ENCODE peak calls at places on chromosomes 2 and 18, in ten cellular contexts. K, Q, F, D, E, N, T, X, O and A are unnamed samples.

GRCh38 chr18:457120-457519 is 43.4 kb downstream of the COLEC12 start:
- DNase-seq in X (peak; percentile 73), Q (no peak), T (no peak), D (no peak), O (peak; percentile 80), N (no peak), E (peak; percentile 70), K (no peak), F (peak; percentile 95), A (no peak)

GRCh38 chr2:102520009-102520408 is 47.0 kb downstream of the SLC9A4 start:
- DNase-seq in N (peak; percentile 61), X (no peak), K (no peak), F (peak; percentile 43), D (no peak), O (no peak), T (no peak), Q (peak; percentile 27), E (peak; percentile 17), A (no peak)

GRCh38 chr2:200177971-200178911 is 128.3 kb upstream of the SPATS2L start:
- DNase-seq in O (peak; percentile 66), F (no peak), E (peak; percentile 71), Q (no peak), N (peak; percentile 7), D (no peak), X (no peak), K (no peak), T (no peak), A (no peak)

GRCh38 chr2:104850322-104851184 is 3.4 kb upstream of the POU3F3 start:
- DNase-seq in E (no peak), F (no peak), N (no peak), X (no peak), K (no peak), Q (no peak), O (no peak), D (no peak), T (no peak), A (no peak)

GRCh38 chr2:240300840-240301239 is 134.6 kb upstream of the GPC1 start:
- DNase-seq in O (no peak), T (peak; percentile 52), X (no peak), N (no peak), D (no peak), E (no peak), F (no peak), Q (no peak), K (no peak), A (no peak)

GRCh38 chr2:102940684-102941083 is 178.9 kb downstream of the TMEM182 start:
- DNase-seq in T (no peak), E (no peak), N (no peak), Q (no peak), F (no peak), K (no peak), X (no peak), O (no peak), D (no peak), A (no peak)

GRCh38 chr2:41763091-41763490 is 284.7 kb upstream of the PKDCC start:
- DNase-seq in T (no peak), O (no peak), X (no peak), E (no peak), Q (no peak), N (no peak), D (no peak), F (no peak), K (no peak), A (no peak)

GRCh38 chr2:105895995-105896764 is 151.5 kb downstream of the NCK2 start:
- DNase-seq in T (no peak), D (no peak), X (no peak), Q (no peak), N (no peak), K (no peak), O (no peak), F (no peak), E (no peak), A (no peak)

GRCh38 chr18:55351220-55351619 is 236.8 kb downstream of the TCF4 start:
- DNase-seq in Q (no peak), D (no peak), O (no peak), N (no peak), F (no peak), T (no peak), X (no peak), K (no peak), E (peak; percentile 52), A (no peak)

GRCh38 chr2:197179744-197180498 is 130.7 kb downstream of the ANKRD44 start:
- DNase-seq in Q (no peak), T (no peak), X (peak; percentile 80), D (no peak), N (peak; percentile 11), K (no peak), E (peak; percentile 92), O (peak; percentile 73), F (peak; percentile 63), A (no peak)

GRCh38 chr2:204718607-204719006 is 173.3 kb downstream of the PARD3B start:
- DNase-seq in N (no peak), K (no peak), Q (no peak), D (no peak), E (no peak), X (no peak), T (no peak), F (no peak), O (no peak), A (no peak)

GRCh38 chr2:239253264-239253663 is 147.6 kb downstream of the HDAC4 start:
- DNase-seq in N (no peak), D (no peak), T (no peak), X (no peak), K (no peak), F (no peak), Q (no peak), E (no peak), O (no peak), A (no peak)

GRCh38 chr2:123086613-123087012 is 938.5 kb upstream of the CNTNAP5 start:
- DNase-seq in T (no peak), N (no peak), F (no peak), E (no peak), O (no peak), K (no peak), D (no peak), X (no peak), Q (no peak), A (no peak)

GRCh38 chr2:123091471-123091870 is 933.6 kb upstream of the CNTNAP5 start:
- DNase-seq in Q (no peak), F (no peak), N (no peak), E (no peak), K (no peak), D (no peak), T (no peak), O (no peak), X (no peak), A (no peak)

GRCh38 chr2:123080331-123080730 is 944.8 kb upstream of the CNTNAP5 start:
- DNase-seq in O (no peak), Q (peak; percentile 2), F (peak; percentile 68), X (no peak), D (no peak), K (no peak), E (no peak), T (no peak), N (no peak), A (no peak)

GRCh38 chr2:123085479-123085878 is 939.6 kb upstream of the CNTNAP5 start:
- DNase-seq in Q (no peak), K (no peak), N (no peak), X (no peak), T (no peak), F (no peak), D (no peak), O (no peak), E (no peak), A (no peak)
- H3K9me3 ChIP-seq in Q (no peaks in the 10 kb centered on the region), K (no peaks in the 10 kb centered on the region), N (no peaks in the 10 kb centered on the region), X (no peaks in the 10 kb centered on the region), T (no peaks in the 10 kb centered on the region), F (no peaks in the 10 kb centered on the region), D (no peaks in the 10 kb centered on the region), O (no peaks in the 10 kb centered on the region), E (peaks cover 9% of the 10 kb centered on the region), A (no peaks in the 10 kb centered on the region)

GRCh38 chr2:46663614-46664013 is 184.2 kb downstream of the TMEM247 start:
- DNase-seq in K (no peak), Q (no peak), T (no peak), D (no peak), X (no peak), E (no peak), O (no peak), N (no peak), F (no peak), A (no peak)
- H3K4me1 ChIP-seq in K (no peaks in the 10 kb centered on the region), Q (no peaks in the 10 kb centered on the region), T (no peaks in the 10 kb centered on the region), D (no peaks in the 10 kb centered on the region), X (peaks cover 22% of the 10 kb centered on the region), E (peaks cover 7% of the 10 kb centered on the region), O (peaks cover 8% of the 10 kb centered on the region), N (peaks cover 7% of the 10 kb centered on the region), F (peaks cover 11% of the 10 kb centered on the region), A (no peaks in the 10 kb centered on the region)

GRCh38 chr2:932320-933221 is 18.1 kb upstream of the SNTG2 start:
- DNase-seq in N (no peak), T (peak; percentile 40), E (no peak), O (no peak), F (no peak), K (no peak), Q (no peak), X (no peak), D (no peak), A (peak; percentile 59)

GRCh38 chr2:930935-931334 is 19.7 kb upstream of the SNTG2 start:
- DNase-seq in F (no peak), Q (no peak), E (no peak), T (no peak), D (no peak), N (no peak), K (no peak), X (no peak), O (no peak), A (no peak)

GRCh38 chr2:926896-927295 is 23.8 kb upstream of the SNTG2 start:
- DNase-seq in E (no peak), Q (no peak), K (no peak), X (no peak), O (no peak), T (no peak), F (no peak), D (no peak), N (no peak), A (no peak)

GRCh38 chr2:929011-929735 is 21.5 kb upstream of the SNTG2 start:
- DNase-seq in F (no peak), E (no peak), X (no peak), Q (no peak), D (no peak), N (no peak), O (no peak), K (no peak), T (peak; percentile 46), A (no peak)

GRCh38 chr2:929965-930364 is 20.7 kb upstream of the SNTG2 start:
- DNase-seq in N (no peak), X (no peak), K (no peak), O (no peak), E (no peak), D (no peak), Q (no peak), F (no peak), T (no peak), A (no peak)
- H3K9me3 ChIP-seq in N (peaks cover 7% of the 10 kb centered on the region), X (no peaks in the 10 kb centered on the region), K (no peaks in the 10 kb centered on the region), O (no peaks in the 10 kb centered on the region), E (peaks cover 23% of the 10 kb centered on the region), D (no peaks in the 10 kb centered on the region), Q (peaks cover 20% of the 10 kb centered on the region), F (no peaks in the 10 kb centered on the region), T (no peaks in the 10 kb centered on the region), A (peaks cover 2% of the 10 kb centered on the region)

DNA sequence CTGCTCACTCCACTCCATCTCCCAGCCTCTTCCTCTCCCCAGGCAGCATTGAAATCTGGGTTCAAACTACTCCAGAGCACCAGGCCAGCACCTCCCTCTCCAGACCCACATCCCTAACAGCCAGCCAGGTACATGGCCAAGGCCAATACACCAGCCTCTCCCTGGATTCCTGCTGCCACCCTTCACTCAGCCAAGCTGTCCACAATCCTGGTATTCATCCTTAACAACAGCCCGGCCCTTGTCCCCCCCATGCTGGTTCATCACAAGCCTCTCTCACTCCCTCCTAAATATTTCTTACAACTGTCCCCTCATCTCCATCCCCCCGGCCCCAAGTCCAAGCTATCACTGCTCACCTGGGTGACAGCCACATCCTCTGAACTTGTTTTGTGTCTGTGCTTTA is 129.9 kb upstream of the HAAO start:
- DNase-seq in T (no peak), O (no peak), D (no peak), E (no peak), Q (no peak), K (no peak), N (no peak), X (no peak), F (no peak), A (no peak)
- H3K4me1 ChIP-seq in T (peaks cover 49% of the 10 kb centered on the region), O (peaks cover 42% of the 10 kb centered on the region), D (no peaks in the 10 kb centered on the region), E (peaks cover 42% of the 10 kb centered on the region), Q (peaks cover 35% of the 10 kb centered on the region), K (peaks cover 52% of the 10 kb centered on the region), N (peaks cover 21% of the 10 kb centered on the region), X (peaks cover 57% of the 10 kb centered on the region), F (peaks cover 23% of the 10 kb centered on the region), A (peaks cover 23% of the 10 kb centered on the region)